ENCODE peak calls at places on chromosomes 7 and 10, in eight cellular contexts. O is HepG2, J is A549, V is tibial nerve, I is suprapubic skin, K is ovary, A is H1, M is stomach. S is an unnamed sample.

GRCh38 chr7:100680589-100681271 is 7.2 kb downstream of the GNB2 start:
- DNase-seq in O (no peak), J (no peak), V (no peak), I (no peak), K (no peak), A (no peak), M (no peak), S (peak; percentile 11)

GRCh38 chr10:83539528-83540308 is 599.6 kb upstream of the GHITM start:
- DNase-seq in O (no peak), J (no peak), V (peak; percentile 30), I (no peak), K (peak; percentile 70), A (no peak), M (no peak), S (peak; percentile 30)

GRCh38 chr7:86908948-86909347 is 150.5 kb downstream of the ELAPOR2 start:
- DNase-seq in O (no peak), J (no peak), V (no peak), I (no peak), K (no peak), A (no peak), M (no peak), S (no peak)

GRCh38 chr7:11332865-11333228 is 359.2 kb downstream of the PHF14 start:
- DNase-seq in O (no peak), J (no peak), V (no peak), I (no peak), K (no peak), A (no peak), M (no peak), S (no peak)

GRCh38 chr10:25725917-25726716 is 207.9 kb upstream of the MYO3A start:
- DNase-seq in O (peak; percentile 47), J (peak; percentile 66), V (no peak), I (no peak), K (no peak), A (no peak), M (no peak), S (no peak)

GRCh38 chr7:140273417-140273816 is 96.6 kb upstream of the KDM7A start:
- DNase-seq in O (no peak), J (no peak), V (no peak), I (no peak), K (no peak), A (no peak), M (no peak), S (no peak)

GRCh38 chr10:111128331-111129167 is 51.7 kb downstream of the ADRA2A start:
- DNase-seq in O (no peak), J (peak; percentile 61), V (no peak), I (no peak), K (no peak), A (no peak), M (no peak), S (no peak)

GRCh38 chr10:103967433-103968142 is 648 bp downstream of the SLK start:
- DNase-seq in O (no peak), J (peak; percentile 39), V (no peak), I (no peak), K (no peak), A (no peak), M (no peak), S (peak; percentile 32)

GRCh38 chr10:43921478-43921877 is 272.8 kb upstream of the ZNF32 start:
- DNase-seq in O (no peak), J (no peak), V (no peak), I (no peak), K (no peak), A (no peak), M (no peak), S (no peak)

GRCh38 chr10:20993387-20994170 is 96.5 kb upstream of the NEBL start:
- DNase-seq in O (no peak), J (no peak), V (no peak), I (no peak), K (no peak), A (no peak), M (no peak), S (no peak)

GRCh38 chr10:91759581-91759986 is 38.6 kb upstream of the TNKS2 start:
- DNase-seq in O (no peak), J (peak; percentile 10), V (no peak), I (no peak), K (no peak), A (no peak), M (no peak), S (no peak)

GRCh38 chr10:30088178-30088577 is 28.8 kb upstream of the JCAD start:
- DNase-seq in O (no peak), J (no peak), V (no peak), I (no peak), K (no peak), A (no peak), M (no peak), S (no peak)

GRCh38 chr7:26291699-26292538 is at the start of gene SNX10:
- DNase-seq in O (peak; percentile 59), J (peak; percentile 63), V (no peak), I (no peak), K (peak; percentile 23), A (peak; percentile 41), M (peak; percentile 52), S (peak; percentile 69)

GRCh38 chr7:80054356-80054755 is 80.3 kb upstream of the GNAI1 start:
- DNase-seq in O (no peak), J (no peak), V (no peak), I (no peak), K (no peak), A (no peak), M (no peak), S (no peak)

GRCh38 chr7:119572132-119572531 is 700.8 kb upstream of the KCND2 start:
- DNase-seq in O (no peak), J (no peak), V (no peak), I (no peak), K (no peak), A (no peak), M (no peak), S (no peak)

GRCh38 chr7:94909023-94909466 is 1.7 kb downstream of the PPP1R9A start:
- DNase-seq in O (no peak), J (peak; percentile 5), V (no peak), I (no peak), K (no peak), A (no peak), M (no peak), S (no peak)

GRCh38 chr10:37856881-37857286 is 526 bp downstream of the ZNF248 start:
- DNase-seq in O (no peak), J (peak; percentile 13), V (no peak), I (peak; percentile 58), K (no peak), A (no peak), M (peak; percentile 27), S (peak; percentile 31)

GRCh38 chr10:6239213-6239991 is 36.7 kb downstream of the PFKFB3 start:
- DNase-seq in O (peak; percentile 65), J (peak; percentile 98), V (no peak), I (no peak), K (no peak), A (no peak), M (peak; percentile 42), S (peak; percentile 42)
- TF ChIP-seq EP300 in O (no peak), J (peak; percentile 64), V (no peak), I (no peak), K (no peak), A (no peak), M (no peak), S (no peak)

GRCh38 chr10:4267084-4267774 is 482.2 kb upstream of the KLF6 start:
- DNase-seq in O (no peak), J (peak; percentile 23), V (no peak), I (no peak), K (no peak), A (no peak), M (no peak), S (peak; percentile 34)

GRCh38 chr10:4264466-4264865 is 479.5 kb upstream of the KLF6 start:
- DNase-seq in O (no peak), J (no peak), V (no peak), I (no peak), K (no peak), A (no peak), M (no peak), S (no peak)

GRCh38 chr10:4263281-4263921 is 478.4 kb upstream of the KLF6 start:
- DNase-seq in O (no peak), J (no peak), V (no peak), I (no peak), K (no peak), A (no peak), M (no peak), S (peak; percentile 42)

GRCh38 chr10:4265964-4266363 is 481.0 kb upstream of the KLF6 start:
- DNase-seq in O (no peak), J (no peak), V (no peak), I (no peak), K (no peak), A (no peak), M (no peak), S (no peak)

DNA sequence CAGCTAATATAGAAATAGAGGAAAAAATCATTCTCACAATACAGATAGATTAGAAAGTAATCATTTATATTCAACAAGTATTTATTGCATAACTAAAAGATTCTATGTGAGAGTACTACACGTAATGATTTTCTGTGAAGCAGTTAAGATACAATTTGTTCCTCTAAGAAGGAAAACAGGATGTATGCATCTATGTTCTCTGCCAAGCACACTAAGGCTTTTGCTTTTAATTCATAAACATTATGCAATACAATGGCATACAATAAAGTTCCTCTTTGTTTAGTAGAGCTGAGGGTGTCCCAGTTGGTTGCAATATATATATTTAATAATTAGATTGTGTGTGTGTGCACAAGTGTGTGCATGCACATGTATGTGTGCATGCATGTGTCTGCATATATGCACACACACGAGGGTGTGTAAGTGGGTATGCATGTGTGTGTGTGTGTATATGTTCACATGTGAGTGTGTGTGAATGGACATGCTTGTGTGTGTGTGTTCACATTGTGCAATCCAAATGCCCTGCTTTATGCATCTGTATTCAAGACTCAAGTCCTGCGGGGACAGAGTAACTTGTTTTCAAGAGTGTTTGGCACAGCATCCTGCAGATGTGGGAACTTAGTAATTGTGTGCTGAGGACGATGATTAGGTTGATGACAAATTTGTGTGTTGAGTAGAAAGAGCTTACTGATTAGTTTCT is 481.5 kb upstream of the KLF6 start:
- DNase-seq in O (no peak), J (no peak), V (no peak), I (no peak), K (no peak), A (no peak), M (no peak), S (no peak)
- H3K9me3 ChIP-seq in O (no peaks in the 10 kb centered on the region), J (no peaks in the 10 kb centered on the region), V (no peaks in the 10 kb centered on the region), I (no peaks in the 10 kb centered on the region), K (no peaks in the 10 kb centered on the region), A (peaks cover 10% of the 10 kb centered on the region), M (no peaks in the 10 kb centered on the region), S (no peaks in the 10 kb centered on the region)

DNA sequence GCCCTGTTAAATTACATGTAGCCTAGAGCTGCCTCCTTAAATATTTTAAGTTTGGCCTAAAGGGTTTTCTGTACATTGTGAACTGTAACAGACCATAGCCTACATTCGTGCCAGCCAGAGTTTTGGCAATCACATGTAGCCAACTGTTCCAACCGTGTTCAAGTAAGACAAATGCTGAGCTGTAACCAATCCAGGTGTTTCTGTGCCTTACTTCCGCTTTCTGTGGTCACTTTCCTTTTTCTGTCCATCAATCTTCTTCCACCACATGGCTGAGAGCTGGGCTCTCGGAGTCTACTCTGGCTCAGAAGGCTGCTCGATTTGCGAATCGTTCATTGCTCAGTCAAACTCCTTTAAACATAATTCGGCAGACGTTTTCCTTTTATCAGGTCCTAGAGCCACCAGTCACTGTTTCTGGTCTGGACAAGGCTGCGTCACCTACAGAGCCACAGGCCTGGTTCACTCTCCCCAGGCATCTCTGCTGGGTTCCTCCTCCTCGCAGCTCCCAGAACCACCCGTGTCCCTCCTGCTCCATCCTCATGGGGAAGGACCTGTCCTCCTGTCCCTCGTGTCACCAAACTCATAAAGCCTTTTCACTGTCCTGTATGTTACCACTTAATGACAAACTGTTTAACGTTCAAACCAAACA is 158.0 kb upstream of the RHEB start:
- DNase-seq in O (no peak), J (no peak), V (no peak), I (peak; percentile 33), K (no peak), A (no peak), M (peak; percentile 42), S (no peak)
- TF ChIP-seq EP300 in O (no peak), J (no peak), V (no peak), I (no peak), K (no peak), A (no peak), M (no peak), S (no peak)

GRCh38 chr10:128498746-128499145 is 372.5 kb upstream of the MKI67 start:
- DNase-seq in O (no peak), J (no peak), V (no peak), I (no peak), K (no peak), A (no peak), M (no peak), S (no peak)
- H3K9me3 ChIP-seq in O (no peaks in the 10 kb centered on the region), J (no peaks in the 10 kb centered on the region), V (no peaks in the 10 kb centered on the region), I (no peaks in the 10 kb centered on the region), K (no peaks in the 10 kb centered on the region), A (no peaks in the 10 kb centered on the region), M (no peaks in the 10 kb centered on the region), S (no peaks in the 10 kb centered on the region)